ENCODE peak calls at places on chromosomes 2 and 18, in eight cellular contexts. A, C, T, R, Z, B, J and M are unnamed samples.
A peak's percentile ranks its signal among the peaks of the same experiment; 100 is the strongest.

GRCh38 chr2:44753552-44754285 is 187.8 kb upstream of the SIX3 start:
- DNase-seq in T (no peak), B (no peak), Z (no peak), C (no peak), R (no peak), A (peak; percentile 73), J (no peak), M (no peak)

GRCh38 chr2:136378712-136379595 is 261.0 kb upstream of the CXCR4 start:
- DNase-seq in R (peak; percentile 18), Z (peak; percentile 61), J (peak; percentile 69), B (no peak), C (peak; percentile 51), A (peak; percentile 36), T (peak; percentile 65), M (peak; percentile 42)

GRCh38 chr2:43196773-43197567 is 29.4 kb downstream of the ZFP36L2 start:
- DNase-seq in T (no peak), A (peak; percentile 36), J (no peak), Z (no peak), R (no peak), C (no peak), B (no peak), M (no peak)

GRCh38 chr2:219574509-219575311 is 2.6 kb downstream of the INHA start:
- DNase-seq in R (no peak), C (no peak), A (no peak), B (no peak), Z (no peak), J (no peak), T (no peak), M (no peak)

GRCh38 chr2:150878347-150878746 is 383.3 kb downstream of the RBM43 start:
- DNase-seq in J (no peak), A (peak; percentile 47), B (no peak), T (peak; percentile 73), R (peak; percentile 35), C (no peak), Z (peak; percentile 49), M (no peak)

GRCh38 chr2:8289111-8289510 is 392.7 kb upstream of the ID2 start:
- DNase-seq in J (no peak), A (no peak), R (no peak), C (no peak), B (no peak), Z (no peak), T (no peak), M (no peak)

GRCh38 chr2:75389271-75389670 is 171.5 kb downstream of the EVA1A start:
- DNase-seq in Z (no peak), R (no peak), J (no peak), T (no peak), C (no peak), A (no peak), B (no peak), M (no peak)

GRCh38 chr2:70708376-70709199 is 59.4 kb downstream of the ADD2 start:
- DNase-seq in R (no peak), T (no peak), C (no peak), B (no peak), Z (peak; percentile 25), A (peak; percentile 86), J (no peak), M (no peak)

GRCh38 chr18:46706968-46707367 is 49.9 kb downstream of the ST8SIA5 start:
- DNase-seq in A (peak; percentile 50), C (no peak), B (no peak), J (no peak), T (peak; percentile 53), R (peak; percentile 49), Z (peak; percentile 59), M (no peak)

GRCh38 chr2:24493713-24494112 is 2.7 kb downstream of the NCOA1 start:
- DNase-seq in T (no peak), C (no peak), B (no peak), R (no peak), A (no peak), J (no peak), Z (no peak), M (no peak)

GRCh38 chr2:241901500-241902351 is 32.2 kb downstream of the RTP5 start:
- DNase-seq in A (peak; percentile 20), B (peak; percentile 66), T (peak; percentile 57), Z (no peak), R (no peak), J (peak; percentile 60), C (no peak), M (no peak)

GRCh38 chr2:119208791-119209203 is 14.8 kb upstream of the STEAP3 start:
- DNase-seq in Z (peak; percentile 90), R (peak; percentile 22), J (no peak), B (no peak), A (peak; percentile 60), C (no peak), T (peak; percentile 79), M (no peak)

GRCh38 chr2:25279091-25279651 is 62.6 kb downstream of the DNMT3A start:
- DNase-seq in J (no peak), T (peak; percentile 95), R (no peak), Z (no peak), C (peak; percentile 85), B (no peak), A (peak; percentile 36), M (peak; percentile 81)

GRCh38 chr2:62478093-62478580 is 27.9 kb downstream of the TMEM17 start:
- DNase-seq in A (no peak), C (no peak), B (no peak), Z (no peak), T (peak; percentile 72), J (no peak), R (no peak), M (no peak)

GRCh38 chr2:26767894-26768487 is 3.9 kb downstream of the SLC35F6 start:
- DNase-seq in A (no peak), T (no peak), Z (no peak), C (no peak), B (no peak), R (no peak), J (no peak), M (no peak)

DNA sequence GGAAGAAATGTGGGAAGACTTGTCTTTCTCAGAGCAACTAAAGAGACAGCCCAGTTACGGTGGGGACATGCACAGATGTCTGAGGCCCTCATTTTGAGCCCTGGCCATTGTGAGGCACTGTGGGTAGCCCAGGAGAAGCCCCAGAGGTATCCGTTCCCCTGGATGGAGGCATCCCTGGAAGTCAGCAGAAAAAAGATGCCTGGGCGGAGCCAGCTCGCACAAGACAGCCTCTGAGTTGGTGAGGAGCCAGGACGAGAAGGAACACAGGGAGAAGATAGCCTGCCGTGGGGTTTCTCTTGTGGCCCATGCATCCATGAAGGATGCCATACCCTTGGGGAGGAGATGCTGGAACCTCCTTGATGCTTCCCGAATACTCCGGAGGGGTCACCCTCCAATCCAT is 56.9 kb upstream of the SEMA4C start:
- DNase-seq in Z (no peak), R (no peak), T (no peak), J (no peak), B (no peak), A (no peak), C (no peak), M (no peak)
- TF ChIP-seq CTCF in Z (no peak), R (no peak), T (no peak), J (no peak), B (no peak), A (no peak), C (no peak), M (no peak)

GRCh38 chr2:103009861-103010260 is 248.0 kb downstream of the TMEM182 start:
- DNase-seq in R (no peak), T (peak; percentile 39), C (no peak), Z (no peak), A (no peak), B (no peak), J (no peak), M (no peak)
- TF ChIP-seq CTCF in R (no peak), T (no peak), C (no peak), Z (no peak), A (no peak), B (no peak), J (no peak), M (no peak)

GRCh38 chr18:79380816-79381806 is 14.6 kb upstream of the NFATC1 start:
- DNase-seq in J (peak; percentile 91), Z (peak; percentile 71), B (peak; percentile 81), C (peak; percentile 88), T (peak; percentile 46), A (peak; percentile 13), R (no peak), M (peak; percentile 87)

GRCh38 chr18:79377187-79377891 is 18.4 kb upstream of the NFATC1 start:
- DNase-seq in B (peak; percentile 61), C (no peak), Z (no peak), J (no peak), A (no peak), T (no peak), R (no peak), M (no peak)

GRCh38 chr18:79379931-79380815 is 15.6 kb upstream of the NFATC1 start:
- DNase-seq in Z (no peak), C (no peak), B (peak; percentile 64), T (no peak), J (no peak), A (no peak), R (no peak), M (no peak)

GRCh38 chr18:79378416-79379250 is 17.1 kb upstream of the NFATC1 start:
- DNase-seq in J (peak; percentile 92), T (peak; percentile 78), Z (peak; percentile 76), C (peak; percentile 90), A (peak; percentile 63), R (no peak), B (peak; percentile 88), M (peak; percentile 87)

DNA sequence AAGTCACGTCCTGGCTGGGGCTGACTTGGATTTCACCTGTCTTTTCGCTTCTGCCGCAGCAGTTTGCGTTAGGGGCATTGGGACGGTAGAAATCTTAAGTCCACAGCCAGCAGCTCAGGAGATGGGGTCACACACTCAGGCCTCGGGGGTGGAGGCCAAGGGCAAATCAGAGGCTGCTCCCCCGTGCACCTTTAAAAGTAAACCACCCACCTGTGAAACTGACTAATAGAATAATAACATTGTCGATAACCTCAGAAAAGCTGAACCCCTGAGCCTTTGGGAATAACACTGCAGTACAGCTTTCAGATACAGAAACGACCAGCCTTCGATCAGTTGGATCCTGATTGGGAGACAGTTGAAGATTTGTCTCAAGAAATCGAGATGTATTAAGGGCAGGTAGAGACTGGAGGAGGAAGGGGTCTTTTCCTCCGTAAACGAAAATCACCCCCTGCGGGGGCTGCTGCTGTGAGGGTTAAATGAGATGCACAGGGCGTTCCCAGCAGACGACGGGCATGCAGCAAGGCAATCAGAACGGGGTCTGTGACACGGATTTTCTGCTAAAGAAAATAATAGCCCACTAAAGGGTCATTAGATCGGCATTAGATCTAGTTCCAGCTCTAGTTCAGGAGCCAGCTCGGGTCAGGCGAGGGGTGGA is 16.4 kb upstream of the NFATC1 start:
- DNase-seq in B (no peak), R (no peak), T (no peak), Z (no peak), A (no peak), J (no peak), C (no peak), M (no peak)
- TF ChIP-seq CTCF in B (no peak), R (no peak), T (no peak), Z (no peak), A (no peak), J (no peak), C (no peak), M (no peak)

DNA sequence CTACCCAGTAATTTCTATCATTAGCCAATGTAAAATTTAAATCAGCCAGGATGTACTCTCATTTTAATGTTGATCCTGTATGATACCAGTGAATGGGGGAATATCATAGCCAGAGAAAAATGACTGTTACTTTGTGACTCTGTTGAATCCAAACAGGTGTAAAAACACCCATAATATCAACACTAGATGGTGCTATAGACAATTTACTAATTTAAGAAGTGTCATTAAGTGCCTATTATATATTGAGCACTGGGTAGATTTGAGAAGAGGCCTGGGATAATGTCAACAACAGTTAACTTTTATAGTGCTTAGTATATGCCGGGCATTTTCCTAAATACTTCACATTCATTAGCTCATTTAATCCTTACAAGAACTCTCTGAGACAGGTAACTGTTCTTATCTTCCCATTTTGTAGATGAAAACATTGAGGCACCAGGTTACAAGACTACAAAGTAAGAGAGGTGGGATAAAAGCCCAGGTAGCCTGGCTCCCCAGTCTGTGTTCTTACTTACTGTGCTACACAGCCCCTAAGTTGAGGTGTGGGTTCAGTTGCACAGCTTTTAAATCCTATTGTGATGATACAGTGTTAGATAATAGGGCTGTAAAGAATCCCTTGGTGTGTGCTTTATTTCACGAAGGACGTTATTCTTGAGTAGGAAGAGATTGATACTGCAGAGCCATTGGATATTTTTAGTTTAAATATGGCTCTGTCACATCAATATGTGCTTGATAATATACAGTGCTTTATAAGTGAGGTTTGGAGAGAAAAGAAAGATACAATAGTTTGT is 325.5 kb downstream of the AGPS start:
- DNase-seq in C (peak; percentile 13), A (no peak), J (no peak), Z (peak; percentile 39), R (no peak), B (no peak), T (no peak), M (peak; percentile 18)
- TF ChIP-seq CTCF in C (peak; percentile 16), A (no peak), J (no peak), Z (peak; percentile 53), R (peak; percentile 46), B (peak; percentile 31), T (no peak), M (peak; percentile 35)